ENCODE peak calls at places on chromosomes 7 and 10, in five cellular contexts. G, R, B, T and Z are unnamed samples.

GRCh38 chr10:7474388-7474787 is 63.6 kb upstream of the SFMBT2 start:
- DNase-seq in G (no peak), R (no peak), B (no peak), T (no peak), Z (no peak)

GRCh38 chr7:101167645-101168411 is 2.5 kb upstream of the VGF start:
- DNase-seq in G (no peak), R (no peak), B (no peak), T (no peak), Z (no peak)

GRCh38 chr10:118501171-118501570 is 94.3 kb downstream of the PRLHR start:
- DNase-seq in G (no peak), R (no peak), B (no peak), T (no peak), Z (no peak)

GRCh38 chr7:100584046-100584676 is 1.8 kb downstream of the LRCH4 start:
- DNase-seq in G (no peak), R (no peak), B (no peak), T (no peak), Z (no peak)

GRCh38 chr10:7409732-7410168 is 1.1 kb downstream of the SFMBT2 start:
- DNase-seq in G (no peak), R (no peak), B (no peak), T (no peak), Z (no peak)

GRCh38 chr7:22116451-22117027 is 170.8 kb upstream of the CDCA7L start:
- DNase-seq in G (no peak), R (no peak), B (no peak), T (no peak), Z (no peak)

GRCh38 chr10:132158122-132158741 is 28.5 kb upstream of the DPYSL4 start:
- DNase-seq in G (peak), R (no peak), B (no peak), T (no peak), Z (no peak)

GRCh38 chr7:130490287-130490686 is 1.6 kb upstream of the MEST start:
- DNase-seq in G (peak), R (no peak), B (no peak), T (no peak), Z (no peak)

GRCh38 chr10:124013916-124014315 is 79.5 kb downstream of the CHST15 start:
- DNase-seq in G (no peak), R (no peak), B (no peak), T (no peak), Z (no peak)

GRCh38 chr10:13448216-13448615 is 80.6 kb downstream of the BEND7 start:
- DNase-seq in G (no peak), R (no peak), B (no peak), T (no peak), Z (no peak)

GRCh38 chr10:44990302-44990655 is 10.4 kb upstream of the ZNF22 start:
- DNase-seq in G (peak), R (no peak), B (peak), T (peak), Z (no peak)

GRCh38 chr10:49151025-49151445 is 17.2 kb upstream of the FAM170B start:
- DNase-seq in G (no peak), R (no peak), B (no peak), T (no peak), Z (no peak)

DNA sequence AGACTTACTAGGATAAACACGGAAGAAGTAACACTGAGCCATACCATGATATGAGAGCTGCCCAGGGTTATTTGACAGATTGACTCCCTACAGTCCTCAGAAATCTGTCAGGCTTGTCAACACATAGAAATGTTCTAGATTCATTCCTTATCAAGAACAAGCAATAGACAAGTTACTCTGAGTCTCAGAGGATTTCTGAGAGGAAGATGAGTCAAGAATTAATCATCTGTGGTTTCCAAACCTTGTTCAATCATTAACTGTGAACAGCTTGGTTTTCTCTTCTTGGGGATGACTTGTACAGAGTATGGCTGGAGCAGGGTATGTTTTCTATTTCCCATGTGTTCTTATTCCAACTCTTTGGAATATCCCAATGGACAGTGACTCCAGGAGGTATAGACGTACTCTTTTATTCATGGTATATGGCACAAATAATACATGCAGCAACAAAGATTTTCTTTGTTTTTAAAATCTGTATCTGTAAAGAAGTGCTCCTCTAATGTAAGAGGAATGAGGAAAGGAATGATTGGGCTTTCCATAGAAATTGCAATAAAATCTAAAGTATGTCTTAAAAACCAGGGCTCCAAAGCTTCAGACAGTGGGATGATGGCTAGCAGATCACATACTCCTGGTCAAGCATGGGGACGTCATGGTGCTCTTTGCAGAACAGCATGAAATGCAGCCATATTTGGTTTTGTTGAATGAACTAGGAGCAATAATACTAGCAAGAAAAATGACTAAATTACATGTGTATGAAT is 11.9 kb upstream of the SFR1 start:
- DNase-seq in G (no peak), R (peak), B (peak), T (no peak), Z (peak)
- TF ChIP-seq JUNB in G (no peak), R (no peak), B (no peak), T (no peak), Z (peak)

DNA sequence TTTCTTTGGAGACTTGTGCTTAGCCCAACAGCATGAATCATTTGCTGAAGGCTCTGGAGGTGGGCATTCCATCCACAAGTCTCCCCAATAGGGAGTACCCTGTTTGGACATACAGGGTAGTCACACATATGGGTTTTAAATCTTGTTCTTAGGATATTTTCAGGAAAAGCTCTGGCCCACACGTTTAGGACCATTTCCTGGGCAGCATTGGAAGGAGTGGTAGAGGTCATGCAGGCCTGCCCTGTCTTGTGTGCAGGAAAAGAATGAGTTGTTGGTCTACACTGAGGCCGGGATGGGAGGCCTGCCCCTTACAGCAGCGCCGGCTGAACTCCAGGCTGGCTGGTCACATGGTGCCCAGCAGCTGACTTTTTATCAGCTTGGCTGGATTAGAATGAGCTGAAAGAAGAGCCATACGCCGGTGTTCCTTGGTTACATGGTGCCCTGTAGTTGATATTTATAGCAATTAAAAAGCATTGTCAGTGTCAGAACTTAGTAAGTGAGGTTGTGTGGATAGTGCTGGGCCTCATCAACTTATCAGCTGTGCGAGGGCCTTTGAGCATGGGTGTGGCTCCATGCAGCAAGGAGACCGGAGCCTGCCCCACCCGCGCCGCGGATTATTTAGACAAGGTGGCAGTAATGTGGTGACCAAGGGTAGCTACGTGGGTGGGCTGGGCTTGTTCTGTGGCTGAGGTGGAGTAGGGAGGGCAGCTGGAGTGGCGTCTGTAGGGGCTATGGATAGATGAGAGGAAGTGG is 28.6 kb downstream of the OGDH start:
- DNase-seq in G (no peak), R (no peak), B (no peak), T (peak), Z (no peak)
- TF ChIP-seq JUNB in G (no peak), R (no peak), B (no peak), T (no peak), Z (no peak)

GRCh38 chr10:43573250-43574034 is 974 bp downstream of the ZNF239 start:
- DNase-seq in G (peak), R (no peak), B (no peak), T (no peak), Z (no peak)
- TF ChIP-seq JUNB in G (no peak), R (no peak), B (no peak), T (no peak), Z (no peak)

DNA sequence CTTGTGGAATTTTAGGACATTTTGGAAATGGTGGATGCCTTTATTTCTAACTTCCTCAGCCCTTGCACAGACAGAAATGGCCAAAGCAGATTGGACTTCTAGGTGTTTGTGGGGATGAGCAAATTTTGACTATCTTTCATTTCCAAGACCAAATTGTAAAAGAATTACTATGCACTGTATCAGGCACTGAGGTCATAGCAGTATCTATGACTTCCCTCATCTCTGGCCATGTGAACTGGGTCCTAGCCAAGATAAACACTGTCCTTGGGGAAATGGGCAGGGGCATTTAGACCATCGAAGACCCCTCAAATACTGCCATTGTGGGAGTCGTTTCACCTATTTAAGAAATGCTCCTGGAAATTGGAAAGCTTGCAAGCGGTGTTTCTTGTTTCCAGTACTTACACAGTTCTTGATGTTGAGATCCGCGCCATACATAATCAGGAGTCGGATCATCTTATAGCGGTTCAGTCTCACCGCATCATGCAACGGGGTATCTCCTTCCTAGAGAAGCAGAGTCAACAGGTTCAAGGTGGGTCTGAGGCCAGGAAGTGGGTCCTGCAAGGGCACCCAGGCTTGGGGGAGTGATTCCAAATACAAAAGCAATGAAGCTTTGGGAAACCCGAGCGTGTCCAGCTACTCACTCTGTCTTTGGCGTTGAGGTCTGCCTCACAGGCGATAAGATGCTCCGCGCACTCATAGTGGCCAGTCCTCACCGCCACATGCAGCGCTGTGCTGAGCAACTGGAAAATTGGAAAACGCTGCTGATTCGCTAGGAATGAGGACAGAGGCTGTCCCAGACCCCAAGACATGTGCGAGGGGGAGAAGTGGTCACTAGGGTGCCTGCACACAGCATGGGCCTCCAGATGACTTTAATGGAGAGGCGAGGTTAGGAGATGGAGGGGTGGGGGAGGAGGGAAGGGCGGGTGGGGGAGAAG is 5.5 kb downstream of the ANKRD1 start:
- DNase-seq in G (peak), R (no peak), B (no peak), T (no peak), Z (no peak)
- TF ChIP-seq JUNB in G (no peak), R (no peak), B (no peak), T (no peak), Z (no peak)